ENCODE peak calls at places on chromosomes 16 and 17, in five cellular contexts. Z is stomach, Y is endodermal cell, A is tibial nerve, V is right cardiac atrium. U is an unnamed sample.

GRCh38 chr17:1915889-1916288 is 86.1 kb downstream of the RPA1 start:
- DNase-seq in A (no peak), Y (no peak), V (no peak), Z (no peak), U (no peak)

GRCh38 chr16:27245276-27246231 is 23.0 kb downstream of the NSMCE1 start:
- DNase-seq in A (no peak), V (peak; percentile 89), Y (peak; percentile 22), Z (no peak), U (no peak)

GRCh38 chr16:85767569-85767968 is 16.7 kb upstream of the C16orf74 start:
- DNase-seq in Z (no peak), V (no peak), A (no peak), Y (no peak), U (no peak)

GRCh38 chr17:64420143-64420670 is 28.7 kb upstream of the MILR1 start:
- DNase-seq in Y (peak; percentile 73), Z (no peak), A (no peak), V (no peak), U (no peak)

GRCh38 chr16:381788-382717 is at the start of gene PGAP6:
- DNase-seq in Y (peak; percentile 81), Z (peak; percentile 79), V (peak; percentile 84), A (peak; percentile 64), U (peak; percentile 87)

GRCh38 chr17:62587554-62587953 is 39.9 kb upstream of the MRC2 start:
- DNase-seq in V (no peak), A (no peak), Y (no peak), Z (no peak), U (no peak)

GRCh38 chr17:74759243-74759801 is 10.9 kb downstream of the NHERF1 start:
- DNase-seq in Y (peak; percentile 73), Z (no peak), V (peak; percentile 57), A (no peak), U (peak; percentile 42)

GRCh38 chr17:12492450-12492849 is 173.2 kb upstream of the MYOCD start:
- DNase-seq in A (no peak), Z (no peak), V (no peak), Y (no peak), U (no peak)

GRCh38 chr17:41452276-41452675 is 11.5 kb upstream of the KRT38 start:
- DNase-seq in Z (no peak), A (no peak), Y (no peak), V (no peak), U (no peak)

GRCh38 chr16:4410335-4411075 is 5.9 kb downstream of the CORO7 start:
- DNase-seq in A (no peak), Z (peak; percentile 70), V (peak; percentile 81), Y (no peak), U (no peak)

GRCh38 chr17:51029568-51030463 is 90.9 kb downstream of the SPAG9 start:
- DNase-seq in V (no peak), Y (no peak), Z (no peak), A (no peak), U (no peak)

GRCh38 chr16:19245326-19245925 is 40.1 kb upstream of the CLEC19A start:
- DNase-seq in Z (peak; percentile 50), Y (no peak), A (no peak), V (no peak), U (no peak)

GRCh38 chr17:81701288-81702071 is 1.7 kb upstream of the MRPL12 start:
- DNase-seq in Z (no peak), V (peak; percentile 45), A (no peak), Y (no peak), U (no peak)

DNA sequence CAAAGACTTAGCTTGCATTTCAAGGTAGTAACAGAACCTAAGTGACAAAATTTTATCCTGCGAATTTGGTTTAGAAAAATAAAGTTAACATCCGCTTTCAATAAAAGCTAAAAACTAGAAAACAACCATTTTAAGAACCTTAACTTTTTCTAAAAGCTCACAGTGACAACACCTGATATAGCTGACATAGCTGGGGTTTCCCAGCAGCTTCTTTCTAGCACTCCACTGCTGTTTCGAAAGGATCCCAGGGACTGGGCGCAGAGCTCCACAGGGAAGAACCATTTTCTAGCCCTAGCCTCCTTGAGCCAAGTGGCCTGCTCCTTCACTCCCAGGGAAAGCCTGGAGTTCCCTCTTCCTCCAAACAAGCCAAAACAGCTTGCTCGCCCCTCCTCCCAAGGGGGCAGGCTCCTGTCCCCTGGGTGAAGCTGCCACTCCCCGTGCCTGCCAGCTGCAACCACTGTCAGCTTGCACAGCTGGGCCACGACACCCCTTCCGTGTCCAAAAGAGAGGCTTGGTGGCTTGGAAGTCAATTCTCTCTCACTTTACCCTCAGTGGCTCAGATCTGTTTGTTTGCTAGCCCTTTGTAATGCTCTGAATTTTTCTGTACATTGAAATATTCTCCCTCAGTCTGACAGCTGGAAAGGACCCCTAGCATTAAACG is 59.8 kb downstream of the CYTH1 start:
- DNase-seq in V (peak; percentile 66), Y (peak; percentile 70), Z (no peak), A (no peak), U (peak; percentile 69)
- H3K4me3 ChIP-seq in V (no peak overlapping the region), Y (peak overlapping the region; percentile 79), Z (peak overlapping the region; percentile 36), A (peak overlapping the region; percentile 25), U (no peak overlapping the region)

GRCh38 chr16:84604477-84605013 is 13.3 kb downstream of the COTL1 start:
- DNase-seq in A (no peak), Z (no peak), Y (no peak), V (no peak), U (no peak)
- H3K4me3 ChIP-seq in A (no peak overlapping the region), Z (no peak overlapping the region), Y (no peak overlapping the region), V (no peak overlapping the region), U (no peak overlapping the region)

GRCh38 chr17:68207651-68208253 is 40.1 kb upstream of the AMZ2 start:
- DNase-seq in V (no peak), A (no peak), Y (no peak), Z (no peak), U (peak; percentile 69)
- H3K4me3 ChIP-seq in V (no peak overlapping the region), A (no peak overlapping the region), Y (peak overlapping the region; percentile 95), Z (no peak overlapping the region), U (no peak overlapping the region)

DNA sequence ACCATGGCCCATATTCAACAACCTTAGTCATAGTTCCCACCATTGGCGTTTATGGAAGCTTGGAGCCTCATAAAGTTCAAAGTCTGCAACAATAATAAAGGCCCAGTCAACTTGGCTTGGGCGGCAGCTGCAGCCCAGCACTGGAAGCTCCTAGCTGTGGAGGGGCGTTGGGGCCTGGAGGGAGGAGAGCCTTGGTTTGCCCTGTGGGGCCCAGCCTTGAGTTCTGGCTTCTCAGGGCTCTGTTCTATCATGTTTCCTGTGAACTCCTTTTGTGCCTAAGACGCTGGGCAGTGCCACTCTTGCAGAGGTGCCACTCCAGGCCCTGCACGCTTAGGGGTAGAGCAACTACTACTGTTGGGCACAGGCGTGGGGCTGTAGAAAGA is 927 bp upstream of the ENGASE start:
- DNase-seq in Z (no peak), A (no peak), V (peak; percentile 38), Y (peak; percentile 42), U (peak; percentile 55)
- H3K4me3 ChIP-seq in Z (no peak overlapping the region), A (no peak overlapping the region), V (no peak overlapping the region), Y (no peak overlapping the region), U (no peak overlapping the region)

GRCh38 chr17:38746893-38747384 is 1.2 kb downstream of the PCGF2 start:
- DNase-seq in A (no peak), V (peak; percentile 71), Z (no peak), Y (peak; percentile 72), U (peak; percentile 55)
- H3K4me3 ChIP-seq in A (peak overlapping the region; percentile 79), V (peak overlapping the region; percentile 85), Z (peak overlapping the region; percentile 85), Y (peak overlapping the region; percentile 95), U (peak overlapping the region; percentile 73)

GRCh38 chr17:77315010-77315409 is 174.2 kb downstream of the SEC14L1 start:
- DNase-seq in Z (no peak), V (no peak), A (no peak), Y (no peak), U (no peak)

GRCh38 chr17:77316651-77317050 is 175.9 kb downstream of the SEC14L1 start:
- DNase-seq in V (no peak), A (no peak), Y (no peak), Z (no peak), U (no peak)

GRCh38 chr17:77314601-77315000 is 173.8 kb downstream of the SEC14L1 start:
- DNase-seq in Y (peak; percentile 49), A (no peak), Z (no peak), V (no peak), U (peak; percentile 46)

GRCh38 chr17:77316191-77316641 is 175.4 kb downstream of the SEC14L1 start:
- DNase-seq in Z (no peak), A (no peak), Y (peak; percentile 91), V (peak; percentile 69), U (peak; percentile 91)

DNA sequence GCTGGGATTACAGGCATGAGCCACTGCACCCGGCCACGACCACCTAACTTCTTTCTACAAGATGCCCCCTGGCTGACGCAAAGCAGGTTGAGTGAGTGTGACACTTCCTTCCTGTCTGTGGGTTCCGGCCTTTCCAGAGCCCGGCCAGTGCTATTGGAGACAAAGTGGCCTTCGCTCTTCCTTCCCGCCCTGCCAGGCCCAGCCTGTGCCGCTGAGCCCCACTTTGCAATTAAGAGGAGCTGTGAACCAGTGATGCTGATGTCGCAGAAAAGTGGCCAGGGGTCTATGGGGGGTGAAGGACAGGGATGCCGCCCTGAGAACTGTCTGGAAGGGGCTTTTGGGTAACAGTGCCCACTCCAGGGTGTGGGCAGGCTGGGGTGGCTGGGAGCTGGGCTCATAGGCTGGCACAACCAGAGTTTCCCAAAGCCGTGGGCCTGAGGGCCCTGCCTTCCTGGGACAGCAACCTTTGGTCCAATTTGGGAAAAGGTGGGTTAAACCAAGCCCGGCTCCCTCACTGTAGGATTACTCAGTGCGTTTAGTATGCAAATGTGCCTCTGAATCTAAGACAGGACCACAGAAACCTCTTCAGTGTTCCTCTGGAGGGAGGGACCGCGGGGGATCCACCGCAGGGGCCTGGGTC is 174.9 kb downstream of the SEC14L1 start:
- DNase-seq in Y (peak; percentile 67), Z (no peak), A (no peak), V (peak; percentile 71), U (peak; percentile 62)
- H3K4me3 ChIP-seq in Y (no peak overlapping the region), Z (no peak overlapping the region), A (no peak overlapping the region), V (no peak overlapping the region), U (no peak overlapping the region)

DNA sequence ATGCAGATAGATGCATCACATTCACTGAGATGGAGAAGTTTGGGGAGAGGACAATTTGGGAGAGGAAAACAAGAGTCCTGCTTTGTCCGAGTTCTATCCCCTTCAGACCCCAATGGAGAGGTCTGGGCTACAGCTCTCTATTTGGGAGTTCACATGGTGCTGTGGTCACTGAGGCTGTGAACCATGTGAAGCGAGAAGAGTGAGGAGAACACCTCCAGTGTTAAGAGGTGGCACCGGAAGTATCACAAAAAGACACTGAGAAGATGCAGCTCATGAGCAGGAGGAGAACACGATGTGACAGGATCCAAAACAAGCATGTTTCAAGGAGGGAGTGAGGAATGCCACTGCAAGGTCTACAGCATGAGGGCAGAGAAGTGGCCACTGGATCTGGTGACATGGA is 39.7 kb downstream of the PIK3R5 start:
- DNase-seq in A (no peak), Z (no peak), Y (no peak), V (no peak), U (no peak)
- H3K4me3 ChIP-seq in A (no peak overlapping the region), Z (no peak overlapping the region), Y (no peak overlapping the region), V (no peak overlapping the region), U (no peak overlapping the region)

GRCh38 chr17:43651621-43652480 is 9.9 kb downstream of the MEOX1 start:
- DNase-seq in Z (no peak), Y (peak; percentile 60), A (no peak), V (no peak), U (no peak)
- H3K4me3 ChIP-seq in Z (no peak overlapping the region), Y (no peak overlapping the region), A (no peak overlapping the region), V (no peak overlapping the region), U (no peak overlapping the region)